ENCODE peak calls at places on chromosomes 1 and 21, in four cellular contexts. One of them, this sample, is unnamed. For H3K9me3, the result is how much of the 10 kb centered on the place peaks cover.

GRCh38 chr1:156689035-156689959 is 12.1 kb upstream of the NES start:
- DNase-seq in OCI-LY7: peak
- DNase-seq in psoas muscle: peak
- DNase-seq in CD8-positive, alpha-beta memory T cell: peak
- DNase-seq in this sample: peak

GRCh38 chr1:46248122-46248920 is 758 bp downstream of the RAD54L start:
- DNase-seq in OCI-LY7: peak
- DNase-seq in psoas muscle: peak
- DNase-seq in CD8-positive, alpha-beta memory T cell: peak
- DNase-seq in this sample: no peak

GRCh38 chr1:202105571-202106339 is 17.0 kb upstream of the GPR37L1 start:
- DNase-seq in OCI-LY7: no peak
- DNase-seq in psoas muscle: no peak
- DNase-seq in CD8-positive, alpha-beta memory T cell: no peak
- DNase-seq in this sample: no peak

GRCh38 chr21:21039624-21040023 is 41.4 kb downstream of the NCAM2 start:
- DNase-seq in OCI-LY7: no peak
- DNase-seq in psoas muscle: no peak
- DNase-seq in CD8-positive, alpha-beta memory T cell: no peak
- DNase-seq in this sample: no peak

GRCh38 chr1:205961405-205961804 is 18.1 kb upstream of the SLC26A9 start:
- DNase-seq in OCI-LY7: no peak
- DNase-seq in psoas muscle: no peak
- DNase-seq in CD8-positive, alpha-beta memory T cell: no peak
- DNase-seq in this sample: peak

GRCh38 chr21:33841561-33841960 is 74.0 kb downstream of the ATP5PO start:
- DNase-seq in OCI-LY7: no peak
- DNase-seq in psoas muscle: no peak
- DNase-seq in CD8-positive, alpha-beta memory T cell: no peak
- DNase-seq in this sample: no peak

GRCh38 chr1:162292422-162292849 is 84.2 kb downstream of the SPATA46 start:
- DNase-seq in OCI-LY7: no peak
- DNase-seq in psoas muscle: no peak
- DNase-seq in CD8-positive, alpha-beta memory T cell: no peak
- DNase-seq in this sample: no peak

GRCh38 chr1:202742496-202742895 is 32.2 kb upstream of the SYT2 start:
- DNase-seq in OCI-LY7: no peak
- DNase-seq in psoas muscle: no peak
- DNase-seq in CD8-positive, alpha-beta memory T cell: no peak
- DNase-seq in this sample: no peak

DNA sequence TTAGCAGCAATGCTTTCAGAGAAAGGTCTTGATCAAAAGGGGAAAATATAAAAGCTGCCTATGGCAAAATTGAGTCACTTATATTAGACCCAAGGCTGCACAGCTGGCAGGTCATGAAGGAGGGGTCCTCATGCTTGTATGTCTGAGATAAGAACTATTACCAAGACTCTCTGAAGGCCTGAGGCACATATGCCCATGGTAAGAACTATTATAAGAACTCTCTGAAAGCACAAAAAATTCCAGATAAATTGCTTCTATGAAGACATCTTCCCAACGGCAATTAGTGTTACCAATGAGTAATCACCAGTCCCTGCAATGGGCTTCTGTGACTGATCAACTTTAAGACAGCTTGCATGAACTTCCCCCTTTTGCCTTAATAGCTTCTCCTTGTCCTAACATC is 42.8 kb upstream of the LRIF1 start:
- DNase-seq in OCI-LY7: no peak
- DNase-seq in psoas muscle: no peak
- DNase-seq in CD8-positive, alpha-beta memory T cell: no peak
- DNase-seq in this sample: no peak
- H3K9me3 ChIP-seq in OCI-LY7: under half
- H3K9me3 ChIP-seq in psoas muscle: under half
- H3K9me3 ChIP-seq in CD8-positive, alpha-beta memory T cell: under half
- H3K9me3 ChIP-seq in this sample: under half

DNA sequence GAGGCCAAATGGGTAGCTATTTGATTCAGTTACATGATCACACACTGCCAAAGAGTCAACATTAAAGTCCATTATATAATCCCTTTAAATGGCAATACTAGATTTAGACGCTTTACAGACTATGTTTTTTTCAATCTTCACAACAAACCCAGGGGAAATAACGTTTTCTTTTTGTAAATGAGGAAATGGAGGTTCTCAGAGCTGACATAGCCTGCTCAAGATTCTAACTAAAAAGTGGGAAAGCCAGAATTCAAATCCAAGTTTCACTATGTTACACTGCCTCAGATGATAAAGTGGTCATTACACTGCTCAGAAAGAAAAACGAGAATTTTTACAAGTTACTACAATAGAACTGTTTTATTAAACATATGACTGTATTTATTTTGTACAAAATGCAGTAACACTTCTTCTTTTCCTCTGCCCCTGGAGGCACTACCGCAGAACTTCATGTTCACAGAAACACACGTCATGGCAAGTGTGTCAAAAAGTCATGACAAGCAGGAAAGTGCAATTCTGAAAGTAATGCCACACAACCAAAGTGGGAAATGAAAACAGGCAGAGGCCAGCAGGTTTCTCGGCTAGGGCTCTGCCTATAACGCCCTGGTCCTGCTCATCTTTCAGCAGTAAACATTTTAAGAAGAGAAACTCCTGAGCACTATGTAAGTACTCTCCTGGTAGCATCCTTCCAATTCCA is 19.0 kb downstream of the THEMIS2 start:
- DNase-seq in OCI-LY7: peak
- DNase-seq in psoas muscle: no peak
- DNase-seq in CD8-positive, alpha-beta memory T cell: no peak
- DNase-seq in this sample: peak
- H3K27ac ChIP-seq in OCI-LY7: peak
- H3K27ac ChIP-seq in psoas muscle: peak
- H3K27ac ChIP-seq in CD8-positive, alpha-beta memory T cell: no peak
- H3K27ac ChIP-seq in this sample: peak

DNA sequence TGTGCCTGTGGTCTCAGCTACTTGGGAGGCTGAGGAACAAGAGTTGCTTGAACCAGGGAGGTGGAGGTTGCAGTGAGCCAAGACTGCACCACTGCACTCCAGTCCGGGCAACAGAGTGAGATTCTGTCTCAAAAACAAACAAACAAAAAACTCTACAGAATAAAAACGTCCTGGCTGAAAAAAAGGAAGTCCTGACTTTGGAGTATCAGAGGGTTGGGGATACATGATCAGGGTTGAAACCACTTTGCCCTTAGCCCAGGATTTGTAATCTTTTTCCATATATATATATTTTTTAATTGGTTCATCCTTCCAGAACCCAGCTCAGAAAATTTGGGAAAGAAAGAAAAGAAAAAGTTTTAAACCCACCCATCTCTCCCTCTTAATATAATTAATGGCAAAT is 6.5 kb downstream of the THEM4 start:
- DNase-seq in OCI-LY7: no peak
- DNase-seq in psoas muscle: no peak
- DNase-seq in CD8-positive, alpha-beta memory T cell: no peak
- DNase-seq in this sample: no peak
- H3K9me3 ChIP-seq in OCI-LY7: under half
- H3K9me3 ChIP-seq in psoas muscle: under half
- H3K9me3 ChIP-seq in CD8-positive, alpha-beta memory T cell: under half
- H3K9me3 ChIP-seq in this sample: under half

GRCh38 chr1:246427611-246428010 is 79.5 kb downstream of the SMYD3 start:
- DNase-seq in OCI-LY7: no peak
- DNase-seq in psoas muscle: no peak
- DNase-seq in CD8-positive, alpha-beta memory T cell: no peak
- DNase-seq in this sample: no peak
- H3K27ac ChIP-seq in OCI-LY7: no peak
- H3K27ac ChIP-seq in psoas muscle: no peak
- H3K27ac ChIP-seq in CD8-positive, alpha-beta memory T cell: no peak
- H3K27ac ChIP-seq in this sample: no peak

GRCh38 chr1:204321051-204321450 is 38.7 kb downstream of the PLEKHA6 start:
- DNase-seq in OCI-LY7: no peak
- DNase-seq in psoas muscle: no peak
- DNase-seq in CD8-positive, alpha-beta memory T cell: no peak
- DNase-seq in this sample: no peak

GRCh38 chr1:204319462-204319861 is 40.3 kb downstream of the PLEKHA6 start:
- DNase-seq in OCI-LY7: no peak
- DNase-seq in psoas muscle: no peak
- DNase-seq in CD8-positive, alpha-beta memory T cell: no peak
- DNase-seq in this sample: no peak

GRCh38 chr1:204322329-204322868 is 37.3 kb downstream of the PLEKHA6 start:
- DNase-seq in OCI-LY7: no peak
- DNase-seq in psoas muscle: no peak
- DNase-seq in CD8-positive, alpha-beta memory T cell: no peak
- DNase-seq in this sample: no peak

GRCh38 chr1:204320413-204320812 is 39.3 kb downstream of the PLEKHA6 start:
- DNase-seq in OCI-LY7: no peak
- DNase-seq in psoas muscle: no peak
- DNase-seq in CD8-positive, alpha-beta memory T cell: no peak
- DNase-seq in this sample: no peak

GRCh38 chr1:204321665-204322064 is 38.1 kb downstream of the PLEKHA6 start:
- DNase-seq in OCI-LY7: no peak
- DNase-seq in psoas muscle: no peak
- DNase-seq in CD8-positive, alpha-beta memory T cell: no peak
- DNase-seq in this sample: no peak
- H3K9me3 ChIP-seq in OCI-LY7: under half
- H3K9me3 ChIP-seq in psoas muscle: under half
- H3K9me3 ChIP-seq in CD8-positive, alpha-beta memory T cell: under half
- H3K9me3 ChIP-seq in this sample: under half

GRCh38 chr1:42928859-42929258 is 29.8 kb downstream of the SLC2A1 start:
- DNase-seq in OCI-LY7: no peak
- DNase-seq in psoas muscle: no peak
- DNase-seq in CD8-positive, alpha-beta memory T cell: no peak
- DNase-seq in this sample: peak
- H3K27ac ChIP-seq in OCI-LY7: no peak
- H3K27ac ChIP-seq in psoas muscle: no peak
- H3K27ac ChIP-seq in CD8-positive, alpha-beta memory T cell: no peak
- H3K27ac ChIP-seq in this sample: no peak

DNA sequence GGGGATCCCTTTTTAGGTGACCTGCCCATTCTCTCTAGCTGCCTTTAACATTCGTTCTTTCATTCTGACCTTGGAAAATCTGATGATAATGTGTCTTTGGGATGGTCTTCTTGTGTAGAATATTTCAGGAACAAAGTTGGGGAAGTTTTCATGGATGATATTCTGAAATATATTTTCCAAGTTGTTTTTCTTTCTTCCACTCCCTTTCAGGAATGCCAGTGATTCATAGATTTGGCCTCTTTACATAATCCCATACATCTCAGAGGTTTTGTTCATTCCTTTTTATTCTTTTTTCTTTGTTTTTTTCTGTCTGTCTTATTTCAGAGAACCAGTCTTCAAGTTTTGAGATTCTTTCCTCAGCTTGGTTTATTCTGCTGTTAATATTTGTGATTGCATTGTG is 13.9 kb upstream of the SCMH1 start:
- DNase-seq in OCI-LY7: no peak
- DNase-seq in psoas muscle: no peak
- DNase-seq in CD8-positive, alpha-beta memory T cell: no peak
- DNase-seq in this sample: no peak
- H3K9me3 ChIP-seq in OCI-LY7: under half
- H3K9me3 ChIP-seq in psoas muscle: under half
- H3K9me3 ChIP-seq in CD8-positive, alpha-beta memory T cell: under half
- H3K9me3 ChIP-seq in this sample: under half

DNA sequence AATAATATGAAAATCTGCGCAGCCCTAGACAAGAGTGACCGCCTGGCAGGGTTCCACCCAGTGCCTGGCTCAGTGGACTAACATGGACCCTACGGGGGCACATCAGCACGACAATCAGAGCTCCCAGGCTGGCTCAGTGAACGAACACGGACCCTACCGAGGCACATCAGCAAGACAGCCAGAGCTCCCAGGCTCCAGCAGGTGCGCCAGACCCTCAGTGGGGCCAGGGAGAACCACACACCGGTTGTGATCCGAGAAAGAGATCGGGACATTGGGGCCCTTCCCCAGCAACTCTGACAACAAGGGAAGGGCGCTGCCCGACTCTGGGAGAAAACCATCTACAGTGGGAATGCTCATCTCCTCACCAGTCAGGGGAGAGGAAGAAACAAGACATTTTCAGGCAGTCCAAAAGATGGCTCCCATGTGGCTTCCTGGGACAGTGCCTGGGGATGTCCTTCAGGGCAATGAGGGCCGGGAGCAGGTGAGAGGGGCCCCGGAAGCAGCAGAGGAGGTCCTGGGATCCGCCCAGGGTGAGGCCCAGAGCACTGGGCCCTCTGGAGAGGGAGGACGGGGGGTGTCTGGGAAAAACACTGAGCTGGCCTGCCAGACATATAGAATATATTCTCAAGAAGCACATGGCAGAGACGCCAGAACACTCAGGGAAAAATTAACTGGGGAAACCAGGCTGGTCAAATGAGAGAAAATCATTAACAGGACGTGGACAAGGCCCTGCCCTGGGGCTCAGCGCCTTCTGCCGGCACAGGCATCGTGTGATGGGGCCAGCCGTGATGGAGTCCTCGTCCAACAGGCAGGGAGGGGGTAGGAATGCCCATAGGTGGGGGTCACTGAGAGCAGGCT is 4.8 kb downstream of the ARHGEF16 start:
- DNase-seq in OCI-LY7: no peak
- DNase-seq in psoas muscle: peak
- DNase-seq in CD8-positive, alpha-beta memory T cell: no peak
- DNase-seq in this sample: no peak
- H3K27ac ChIP-seq in OCI-LY7: no peak
- H3K27ac ChIP-seq in psoas muscle: peak
- H3K27ac ChIP-seq in CD8-positive, alpha-beta memory T cell: no peak
- H3K27ac ChIP-seq in this sample: no peak

GRCh38 chr21:9756677-9757076 is 764.7 kb upstream of the TPTE start:
- DNase-seq in OCI-LY7: no peak
- DNase-seq in psoas muscle: no peak
- DNase-seq in CD8-positive, alpha-beta memory T cell: no peak
- DNase-seq in this sample: no peak
- H3K9me3 ChIP-seq in OCI-LY7: under half
- H3K9me3 ChIP-seq in psoas muscle: under half
- H3K9me3 ChIP-seq in CD8-positive, alpha-beta memory T cell: under half
- H3K9me3 ChIP-seq in this sample: under half

GRCh38 chr1:186059752-186060151 is 315.3 kb downstream of the TPR start:
- DNase-seq in OCI-LY7: no peak
- DNase-seq in psoas muscle: no peak
- DNase-seq in CD8-positive, alpha-beta memory T cell: no peak
- DNase-seq in this sample: no peak

GRCh38 chr1:186063091-186063657 is 311.9 kb downstream of the TPR start:
- DNase-seq in OCI-LY7: no peak
- DNase-seq in psoas muscle: no peak
- DNase-seq in CD8-positive, alpha-beta memory T cell: no peak
- DNase-seq in this sample: no peak

GRCh38 chr1:186057086-186057485 is 318.0 kb downstream of the TPR start:
- DNase-seq in OCI-LY7: no peak
- DNase-seq in psoas muscle: no peak
- DNase-seq in CD8-positive, alpha-beta memory T cell: no peak
- DNase-seq in this sample: no peak

GRCh38 chr1:186059311-186059710 is 315.7 kb downstream of the TPR start:
- DNase-seq in OCI-LY7: no peak
- DNase-seq in psoas muscle: no peak
- DNase-seq in CD8-positive, alpha-beta memory T cell: no peak
- DNase-seq in this sample: no peak

DNA sequence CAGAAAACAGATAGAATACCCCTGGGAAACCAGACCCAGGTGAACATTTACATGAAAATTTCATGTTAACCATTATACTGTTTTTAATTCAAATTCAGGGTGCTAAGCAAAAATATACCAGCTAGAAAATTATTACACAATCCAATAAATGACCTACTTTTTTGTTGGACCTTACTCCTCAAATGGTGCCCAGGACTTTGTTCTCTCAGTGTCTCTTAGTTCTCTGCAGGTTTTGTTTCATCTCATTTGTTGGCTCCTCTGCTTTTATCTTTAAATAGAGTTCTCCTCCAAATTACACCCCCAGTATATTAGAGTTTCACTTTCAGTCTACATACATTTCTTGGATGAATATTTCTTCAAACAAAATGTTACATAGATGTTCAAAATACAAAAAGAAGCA is 314.8 kb downstream of the TPR start:
- DNase-seq in OCI-LY7: no peak
- DNase-seq in psoas muscle: no peak
- DNase-seq in CD8-positive, alpha-beta memory T cell: no peak
- DNase-seq in this sample: no peak
- H3K27ac ChIP-seq in OCI-LY7: no peak
- H3K27ac ChIP-seq in psoas muscle: no peak
- H3K27ac ChIP-seq in CD8-positive, alpha-beta memory T cell: no peak
- H3K27ac ChIP-seq in this sample: peak